ENCODE peak calls at places on chromosomes 11 and 22, in nine cellular contexts. J is activated naive CD4-positive, alpha-beta T cell treated with Interleukin-2 at 50 U/mL for 16 hours; Q is neural crest cell; G is kidney glomerular epithelial cell; K is GM19239; Y is C1 segment of cervical spinal cord; C is fibroblast of the conjunctiva; M is stimulated activated CD4-positive, alpha-beta T cell treated with anti-CD3 and anti-CD28 coated beads, Interleukin-2, amount 100 ng/mL, for 48 hours; B is effector CD4-positive, alpha-beta T cell. X is an unnamed sample.

GRCh38 chr11:16001044-16001568 is 355.2 kb downstream of the SOX6 start:
- DNase-seq in M (no peak), B (no peak), J (no peak), Q (no peak), Y (no peak), C (no peak), G (no peak), K (no peak), X (no peak)

GRCh38 chr11:45133871-45134270 is 12.6 kb upstream of the PRDM11 start:
- DNase-seq in J (no peak), K (no peak), Y (no peak), Q (no peak), C (no peak), M (no peak), G (no peak), B (no peak), X (no peak)

GRCh38 chr11:363948-364761 is 5.1 kb upstream of the B4GALNT4 start:
- DNase-seq in B (peak; percentile 71), K (no peak), M (peak; percentile 46), C (no peak), Q (no peak), Y (no peak), G (no peak), J (peak; percentile 62), X (peak; percentile 85)

GRCh38 chr11:126104420-126104819 is 41.8 kb upstream of the CDON start:
- DNase-seq in G (no peak), Q (no peak), C (no peak), B (no peak), J (no peak), K (no peak), M (no peak), Y (no peak), X (no peak)

GRCh38 chr11:87281496-87281895 is 243.8 kb downstream of the TMEM135 start:
- DNase-seq in B (no peak), Q (no peak), M (no peak), K (no peak), C (peak; percentile 68), Y (no peak), G (no peak), J (no peak), X (peak; percentile 64)

GRCh38 chr11:6640036-6640984 is 15.3 kb downstream of the DCHS1 start:
- DNase-seq in K (no peak), C (no peak), G (no peak), M (no peak), Q (no peak), Y (no peak), B (no peak), J (no peak), X (no peak)

GRCh38 chr22:41479671-41480396 is 10.9 kb downstream of the ACO2 start:
- DNase-seq in Q (peak; percentile 12), M (no peak), J (no peak), C (peak; percentile 81), G (no peak), K (no peak), Y (peak; percentile 66), B (no peak), X (no peak)

GRCh38 chr11:9146477-9146876 is 55.1 kb upstream of the SCUBE2 start:
- DNase-seq in B (no peak), K (no peak), Q (no peak), Y (no peak), J (no peak), G (no peak), C (no peak), M (no peak), X (no peak)

GRCh38 chr11:132626446-132626845 is 905.9 kb downstream of the OPCML start:
- DNase-seq in Y (no peak), K (no peak), C (no peak), G (no peak), Q (no peak), J (no peak), M (no peak), B (no peak), X (no peak)

GRCh38 chr22:48500481-48501230 is 1327.0 kb downstream of the BRD1 start:
- DNase-seq in C (no peak), Y (no peak), B (no peak), Q (no peak), M (no peak), G (no peak), J (no peak), K (no peak), X (no peak)

GRCh38 chr22:43483669-43484068 is 71.9 kb downstream of the MPPED1 start:
- DNase-seq in K (no peak), C (no peak), G (no peak), M (no peak), B (no peak), J (no peak), Y (no peak), Q (no peak), X (no peak)

X was measured in T47D.